ENCODE peak calls at places on chromosomes 13 and 19, in eight cellular contexts. A, H, D, N, G, T, Q and W are unnamed samples.

GRCh38 chr19:2516727-2517126 is 40.8 kb downstream of the GADD45B start:
- ATAC-seq in A (no peak), H (no peak), D (no peak), N (peak; percentile 52), G (no peak), T (no peak), Q (no peak), W (no peak)

GRCh38 chr13:80972857-80973478 is 632.0 kb upstream of the SPRY2 start:
- ATAC-seq in A (no peak), H (no peak), D (no peak), N (no peak), G (no peak), T (no peak), Q (no peak), W (no peak)

GRCh38 chr19:18239303-18239702 is 13.1 kb upstream of the PDE4C start:
- ATAC-seq in A (no peak), H (no peak), D (no peak), N (peak; percentile 55), G (peak; percentile 71), T (no peak), Q (no peak), W (no peak)

GRCh38 chr13:26323127-26323526 is 69.2 kb downstream of the CDK8 start:
- ATAC-seq in A (no peak), H (no peak), D (no peak), N (no peak), G (no peak), T (no peak), Q (no peak), W (no peak)

GRCh38 chr13:94169783-94170513 is 309.5 kb downstream of the DCT start:
- ATAC-seq in A (no peak), H (peak; percentile 41), D (no peak), N (no peak), G (peak; percentile 91), T (no peak), Q (no peak), W (peak; percentile 60)

GRCh38 chr13:99218969-99219368 is 18.3 kb downstream of the UBAC2 start:
- ATAC-seq in A (no peak), H (no peak), D (no peak), N (peak; percentile 52), G (no peak), T (no peak), Q (peak; percentile 67), W (no peak)

GRCh38 chr19:49335784-49336481 is 727 bp downstream of the CD37 start:
- ATAC-seq in A (no peak), H (no peak), D (no peak), N (no peak), G (no peak), T (no peak), Q (peak; percentile 5), W (no peak)

GRCh38 chr19:19471682-19472081 is 43.7 kb downstream of the TSSK6 start:
- ATAC-seq in A (no peak), H (no peak), D (no peak), N (no peak), G (no peak), T (no peak), Q (peak; percentile 60), W (no peak)

GRCh38 chr13:79724348-79725103 is 243.6 kb downstream of the NDFIP2 start:
- ATAC-seq in A (peak; percentile 99), H (no peak), D (no peak), N (no peak), G (no peak), T (no peak), Q (peak; percentile 27), W (no peak)

GRCh38 chr19:12952488-12953455 is 4.3 kb downstream of the GADD45GIP1 start:
- ATAC-seq in A (no peak), H (no peak), D (no peak), N (no peak), G (peak; percentile 11), T (no peak), Q (no peak), W (no peak)

DNA sequence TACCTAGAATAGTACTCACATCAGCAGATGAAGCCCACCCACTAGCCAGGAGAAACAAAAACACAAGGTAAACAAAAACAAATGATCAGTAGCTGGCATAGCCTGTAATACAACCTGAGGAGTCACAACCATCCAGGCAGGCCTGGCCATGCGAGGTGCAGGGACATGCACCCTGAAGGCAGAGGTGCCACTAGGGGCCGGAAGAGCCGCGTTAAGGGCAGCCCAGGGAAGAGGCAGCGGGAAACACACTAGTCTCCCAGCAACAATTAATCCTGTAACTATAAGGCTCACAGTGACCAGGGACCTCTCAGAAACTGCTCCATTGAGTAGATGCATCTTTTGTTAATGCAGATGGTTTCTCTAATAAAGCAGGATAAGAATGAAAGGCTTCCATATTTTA is 28.9 kb downstream of the ANKRD10 start:
- ATAC-seq in A (peak; percentile 73), H (no peak), D (peak; percentile 82), N (peak; percentile 45), G (peak; percentile 84), T (peak; percentile 62), Q (peak; percentile 38), W (no peak)
- TF ChIP-seq POLR2AphosphoS5 in A (no peak), H (no peak), D (peak; percentile 18), N (no peak), G (peak; percentile 22), T (no peak), Q (no peak), W (no peak)

DNA sequence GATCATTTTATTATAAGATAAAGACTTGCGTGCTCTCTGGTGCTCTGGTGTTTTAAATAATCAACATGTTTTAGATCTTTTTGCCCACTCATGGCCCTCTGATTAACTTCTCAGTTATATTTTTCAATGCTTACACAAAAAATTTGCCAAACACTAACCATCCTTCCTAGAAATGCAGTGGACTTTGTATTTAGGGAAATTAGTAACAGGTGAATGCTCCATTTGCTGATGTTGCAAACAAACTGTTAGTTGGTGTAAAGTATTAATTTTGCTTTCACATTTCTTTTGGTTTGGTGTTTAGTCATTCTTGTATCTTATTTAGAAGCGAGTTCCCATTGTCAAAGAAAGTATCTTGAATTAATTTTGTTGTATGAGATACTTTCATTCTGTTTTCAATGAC is 2.7 kb downstream of the KL start:
- ATAC-seq in A (no peak), H (no peak), D (no peak), N (no peak), G (no peak), T (no peak), Q (no peak), W (no peak)
- TF ChIP-seq POLR2AphosphoS5 in A (no peak), H (no peak), D (no peak), N (no peak), G (no peak), T (no peak), Q (no peak), W (no peak)

DNA sequence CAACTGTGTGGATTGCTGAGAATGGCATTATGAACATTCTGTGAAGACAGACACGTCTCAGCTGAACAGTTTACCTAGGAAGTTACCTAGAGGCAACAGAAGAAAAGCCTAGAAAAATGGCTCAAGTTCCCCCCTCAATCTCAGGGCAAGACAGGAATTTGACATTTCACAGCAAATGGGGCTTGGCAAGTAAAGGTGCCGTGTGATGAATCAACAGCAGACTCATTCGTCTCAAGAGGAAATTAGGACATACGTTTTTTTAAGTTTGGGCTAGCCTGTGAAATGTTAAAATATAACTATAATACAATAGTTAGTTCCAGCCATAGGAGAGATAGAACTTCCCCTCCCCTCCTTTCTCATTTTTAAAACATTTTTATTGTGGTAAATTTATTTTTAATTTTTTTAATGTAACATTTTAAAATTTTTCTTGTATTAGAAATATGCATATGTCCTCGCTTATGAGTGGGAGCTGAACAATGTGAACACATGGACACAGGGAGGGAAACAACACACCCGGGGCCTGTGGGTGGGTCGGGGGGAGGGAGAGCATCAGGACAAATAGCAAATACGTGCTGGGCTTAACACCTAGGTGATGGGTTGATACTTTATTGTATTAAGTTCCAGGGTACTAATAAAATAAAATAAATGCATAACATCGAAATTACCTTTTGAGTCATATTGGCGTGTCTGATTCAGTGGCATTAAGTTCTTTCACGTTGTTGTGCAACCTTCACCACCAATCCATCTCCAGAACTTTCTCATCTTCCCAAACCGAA is 116.0 kb downstream of the COL4A2 start:
- ATAC-seq in A (no peak), H (no peak), D (no peak), N (no peak), G (no peak), T (no peak), Q (no peak), W (no peak)
- TF ChIP-seq POLR2AphosphoS5 in A (no peak), H (no peak), D (no peak), N (no peak), G (no peak), T (no peak), Q (no peak), W (peak; percentile 45)

GRCh38 chr19:5593963-5594255 is 26.2 kb upstream of the TINCR start:
- ATAC-seq in A (no peak), H (no peak), D (no peak), N (no peak), G (no peak), T (no peak), Q (no peak), W (no peak)
- TF ChIP-seq POLR2AphosphoS5 in A (no peak), H (no peak), D (no peak), N (no peak), G (no peak), T (no peak), Q (no peak), W (no peak)

GRCh38 chr19:912181-913079 is 589 bp downstream of the R3HDM4 start:
- ATAC-seq in A (no peak), H (no peak), D (peak; percentile 60), N (no peak), G (no peak), T (peak; percentile 33), Q (no peak), W (peak; percentile 62)

GRCh38 chr19:917323-918151 is at the start of gene KISS1R:
- ATAC-seq in A (peak; percentile 74), H (peak; percentile 2), D (peak; percentile 30), N (peak; percentile 81), G (peak; percentile 64), T (peak; percentile 65), Q (peak; percentile 44), W (no peak)

GRCh38 chr19:916645-917322 is 349 bp upstream of the KISS1R start:
- ATAC-seq in A (peak; percentile 66), H (no peak), D (no peak), N (peak; percentile 79), G (peak; percentile 20), T (peak; percentile 48), Q (no peak), W (no peak)

GRCh38 chr19:911197-912033 is 1.6 kb downstream of the R3HDM4 start:
- ATAC-seq in A (no peak), H (no peak), D (no peak), N (no peak), G (peak; percentile 71), T (no peak), Q (no peak), W (no peak)

DNA sequence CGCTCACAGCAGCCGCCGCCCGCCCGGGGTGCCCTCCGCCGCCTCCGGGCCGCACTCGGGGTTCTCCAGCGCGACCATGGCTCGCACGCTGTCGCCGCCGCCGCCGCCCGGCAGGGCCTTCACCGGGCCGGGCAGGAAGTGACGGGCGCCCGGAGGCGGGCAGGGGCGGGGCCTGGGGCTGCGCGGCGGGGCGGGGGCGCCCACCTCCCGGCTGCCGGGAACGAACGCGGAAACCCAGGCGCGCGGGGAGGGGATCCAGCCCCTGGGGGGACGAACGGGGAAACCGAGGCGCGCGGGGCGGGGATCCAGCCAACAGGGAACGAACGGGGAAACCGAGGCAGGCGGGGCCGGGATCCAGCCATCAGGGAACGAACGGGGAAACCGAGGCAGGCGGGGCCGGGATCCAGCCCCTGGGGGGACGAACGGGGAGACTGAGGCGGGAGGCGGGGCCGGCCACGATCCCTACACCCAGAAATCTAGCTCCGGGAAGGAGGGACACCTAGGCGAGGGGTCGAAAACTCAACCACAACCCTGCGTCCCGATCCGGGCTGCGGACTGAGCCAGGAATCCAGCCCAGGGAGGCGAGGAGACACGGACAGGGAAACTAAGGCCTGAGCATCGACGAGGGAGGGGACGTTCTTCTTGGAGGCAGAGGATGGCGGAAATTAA is at the start of gene R3HDM4:
- ATAC-seq in A (peak; percentile 52), H (peak; percentile 92), D (peak; percentile 91), N (peak; percentile 36), G (peak; percentile 14), T (peak; percentile 57), Q (peak; percentile 73), W (peak; percentile 93)
- TF ChIP-seq POLR2AphosphoS5 in A (peak; percentile 23), H (peak; percentile 83), D (no peak), N (peak; percentile 63), G (peak; percentile 68), T (peak; percentile 72), Q (no peak), W (peak; percentile 80)